ENCODE peak calls at places on chromosomes 3 and 15, in four cellular contexts. Z is HepG2, Q is K562, F is HCT116. J is an unnamed sample.

GRCh38 chr3:186993210-186993782 is 63.0 kb downstream of the ST6GAL1 start:
- DNase-seq in Q (no peak), F (no peak), Z (no peak), J (no peak)

GRCh38 chr3:187736418-187736871 is 8.8 kb downstream of the BCL6 start:
- DNase-seq in Q (no peak), F (no peak), Z (no peak), J (no peak)

GRCh38 chr3:19947549-19948071 is 713 bp downstream of the RAB5A start:
- DNase-seq in Z (peak), Q (no peak), F (peak), J (peak)

GRCh38 chr3:137998643-137999042 is 11.3 kb upstream of the CLDN18 start:
- DNase-seq in F (no peak), Q (no peak), Z (no peak), J (no peak)

GRCh38 chr3:191328963-191329653 is at the start of gene CCDC50:
- DNase-seq in F (no peak), Q (peak), Z (peak), J (peak)

GRCh38 chr15:66789029-66790025 is 87.3 kb downstream of the SMAD6 start:
- DNase-seq in Q (peak), Z (peak), F (no peak), J (no peak)

GRCh38 chr15:68423359-68424028 is 8.5 kb downstream of the ITGA11 start:
- DNase-seq in F (no peak), Q (no peak), Z (no peak), J (no peak)

GRCh38 chr3:73624363-73625123 is at the start of gene PDZRN3:
- DNase-seq in F (no peak), Z (no peak), Q (no peak), J (peak)

GRCh38 chr3:46643701-46644100 is 31.4 kb downstream of the FAM240A start:
- DNase-seq in Z (no peak), Q (no peak), F (no peak), J (no peak)

GRCh38 chr15:96325579-96326331 is 4.7 kb upstream of the NR2F2 start:
- DNase-seq in Q (no peak), F (no peak), Z (no peak), J (no peak)

GRCh38 chr3:49602877-49603411 is 48.7 kb downstream of the BSN start:
- DNase-seq in F (peak), Q (no peak), Z (no peak), J (no peak)

GRCh38 chr3:123881771-123882170 is 2.4 kb downstream of the MYLK start:
- DNase-seq in Q (no peak), F (no peak), Z (no peak), J (no peak)

GRCh38 chr15:54500330-54500729 is 522.1 kb downstream of the UNC13C start:
- DNase-seq in F (no peak), Q (no peak), Z (no peak), J (no peak)

GRCh38 chr15:37773111-37773860 is 161.2 kb upstream of the TMCO5A start:
- DNase-seq in F (no peak), Q (no peak), Z (no peak), J (no peak)

GRCh38 chr3:50567386-50568182 is at the start of gene C3orf18:
- DNase-seq in Z (peak), Q (peak), F (peak), J (peak)

GRCh38 chr3:121916189-121916588 is 22.0 kb downstream of the SLC15A2 start:
- DNase-seq in F (no peak), Z (no peak), Q (no peak), J (no peak)

DNA sequence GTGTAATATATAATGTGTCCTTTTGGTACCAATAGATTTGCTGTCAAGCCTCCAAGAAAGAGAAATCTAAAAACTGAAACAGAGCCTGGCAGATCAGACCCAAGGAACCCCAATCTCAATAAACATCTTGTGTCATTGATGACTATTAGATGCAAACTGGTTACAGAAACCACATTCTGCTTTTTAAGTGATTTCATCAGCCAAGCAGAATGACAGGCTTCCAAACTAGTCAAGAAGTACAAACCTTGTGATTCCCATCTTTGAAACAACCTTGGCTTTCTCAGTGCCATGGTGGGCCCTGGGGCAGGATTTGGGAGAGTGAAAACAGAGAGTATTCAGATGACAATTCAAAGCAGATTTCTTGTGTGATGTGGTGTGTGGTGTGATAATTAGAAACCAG is 45.6 kb upstream of the STRIT1 start:
- DNase-seq in Z (no peak), Q (no peak), F (no peak), J (no peak)
- TF ChIP-seq ELF1 in Z (no peak), Q (no peak), F (no peak), J (no peak)

GRCh38 chr15:48573780-48574179 is 71.7 kb downstream of the FBN1 start:
- DNase-seq in Z (no peak), Q (no peak), F (no peak), J (peak)
- TF ChIP-seq ELF1 in Z (no peak), Q (no peak), F (no peak), J (no peak)

GRCh38 chr3:108159865-108160264 is 62.4 kb downstream of the IFT57 start:
- DNase-seq in Z (no peak), Q (no peak), F (no peak), J (no peak)
- TF ChIP-seq ELF1 in Z (no peak), Q (no peak), F (no peak), J (no peak)

GRCh38 chr3:32238816-32239637 is 547 bp downstream of the CMTM8 start:
- DNase-seq in F (no peak), Z (no peak), Q (no peak), J (no peak)

GRCh38 chr3:32239638-32240550 is 1.4 kb downstream of the CMTM8 start:
- DNase-seq in Z (peak), F (peak), Q (peak), J (peak)

GRCh38 chr3:32236377-32236776 is 2.1 kb upstream of the CMTM8 start:
- DNase-seq in Z (no peak), Q (no peak), F (no peak), J (no peak)

GRCh38 chr3:32237670-32238026 is 832 bp upstream of the CMTM8 start:
- DNase-seq in F (no peak), Z (no peak), Q (no peak), J (no peak)

DNA sequence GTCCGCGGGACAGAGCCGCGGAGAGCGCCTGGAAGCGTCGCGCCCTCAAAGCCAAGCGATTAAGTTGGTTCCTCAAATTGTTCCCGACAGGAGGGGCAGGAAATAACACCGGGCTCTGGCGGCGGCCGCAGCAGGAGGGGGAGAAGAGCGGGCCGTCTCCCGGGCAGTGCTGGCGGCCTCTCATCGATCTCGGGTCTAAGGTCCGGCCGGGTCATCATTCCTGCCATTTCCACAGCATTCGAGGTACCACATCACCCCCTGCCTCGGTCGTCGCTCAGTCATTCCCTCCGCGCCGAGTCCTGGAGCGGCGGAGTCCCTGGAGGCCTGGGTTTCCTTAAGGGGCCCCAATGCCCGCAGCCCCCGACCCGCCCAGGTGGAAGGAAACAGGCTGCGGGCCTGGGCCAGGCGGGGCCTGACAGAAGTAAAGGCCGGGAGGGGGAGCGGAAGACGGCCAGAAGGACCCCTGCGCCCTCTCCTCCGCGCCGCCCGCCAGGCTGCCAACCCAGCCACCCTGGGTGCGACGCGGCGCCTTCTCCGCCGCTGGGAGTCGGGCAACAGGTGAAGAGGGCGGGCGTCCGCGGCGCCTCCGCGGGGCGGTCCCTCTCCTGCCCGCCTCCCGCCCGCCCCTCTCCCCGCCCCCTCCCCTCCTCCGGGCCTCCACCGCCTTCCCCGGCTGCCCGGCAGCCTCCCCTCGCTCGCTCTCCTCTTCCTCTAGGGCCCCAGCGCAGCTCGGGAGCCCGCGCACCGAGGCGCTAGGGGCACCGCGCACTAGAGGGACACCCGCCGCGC is at the start of gene CMTM8:
- DNase-seq in Z (peak), Q (peak), F (no peak), J (peak)
- TF ChIP-seq ELF1 in Z (peak), Q (no peak), F (no peak), J (no peak)

GRCh38 chr3:150183619-150184425 is 213.1 kb upstream of the PFN2 start:
- DNase-seq in F (peak), Z (peak), Q (peak), J (peak)

GRCh38 chr3:150177673-150178378 is 207.1 kb upstream of the PFN2 start:
- DNase-seq in Q (no peak), F (no peak), Z (no peak), J (no peak)

GRCh38 chr3:150179330-150179729 is 208.6 kb upstream of the PFN2 start:
- DNase-seq in Q (no peak), F (no peak), Z (no peak), J (no peak)

GRCh38 chr3:150184426-150185071 is 213.9 kb upstream of the PFN2 start:
- DNase-seq in Q (no peak), F (no peak), Z (peak), J (no peak)

DNA sequence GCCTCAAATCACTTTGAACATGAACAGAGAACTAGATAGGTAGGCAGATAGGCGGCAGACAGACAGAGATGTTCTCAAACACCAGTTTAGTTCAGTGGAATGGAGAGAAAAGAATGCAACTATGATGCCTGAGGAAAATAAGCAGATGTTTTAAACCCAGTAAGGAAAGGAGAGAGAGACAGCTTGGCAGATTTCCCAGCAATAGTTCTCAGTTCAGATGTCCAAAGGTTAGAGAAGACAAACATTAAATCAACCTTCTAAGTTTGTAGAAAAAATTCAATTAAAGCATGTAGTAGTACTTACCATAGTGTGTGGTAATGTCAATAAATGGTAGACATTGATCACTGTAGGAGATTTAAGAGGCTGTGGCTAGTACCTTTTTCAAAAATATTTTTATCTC is 209.7 kb upstream of the PFN2 start:
- DNase-seq in Z (peak), F (no peak), Q (no peak), J (no peak)
- TF ChIP-seq ELF1 in Z (no peak), F (no peak), Q (peak), J (peak)

DNA sequence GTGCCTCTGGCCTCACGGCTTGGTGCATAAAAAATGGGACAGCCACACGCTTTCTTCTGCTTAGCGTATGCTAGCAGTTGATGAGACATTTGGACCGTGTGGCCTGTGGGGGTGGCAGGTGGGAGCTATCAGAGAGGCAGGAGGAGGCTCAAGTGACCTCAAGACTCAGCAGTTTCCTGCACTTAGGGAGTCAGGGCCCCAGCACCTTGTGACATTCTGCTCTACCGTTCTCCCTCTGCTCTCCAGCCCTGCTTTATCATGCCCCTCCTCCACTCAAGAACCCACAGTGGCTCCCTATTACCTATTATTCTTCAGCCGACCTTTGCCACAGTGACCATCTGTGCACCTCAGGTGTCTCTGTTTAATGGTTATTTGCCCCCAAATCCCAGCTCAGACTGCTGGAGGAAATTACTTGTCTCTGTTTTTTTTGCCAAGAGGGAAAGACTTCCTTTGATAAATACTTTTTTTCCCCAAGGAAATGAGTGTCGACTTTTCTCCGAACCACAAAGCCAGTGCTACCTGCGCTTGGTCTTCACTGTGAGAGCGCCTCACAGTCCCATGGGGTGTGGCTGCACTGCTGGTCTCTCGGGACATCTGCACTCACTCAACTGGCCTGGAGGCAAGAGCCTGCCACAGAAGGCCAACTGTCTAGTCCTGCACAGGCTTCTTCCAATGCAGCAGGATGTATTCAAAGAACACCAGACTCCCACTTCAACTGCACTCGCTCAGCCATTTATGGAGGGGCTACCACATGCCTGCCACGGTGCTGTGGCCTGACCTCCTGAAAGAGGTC is 40.8 kb upstream of the CGNL1 start:
- DNase-seq in F (no peak), Q (no peak), Z (no peak), J (no peak)
- TF ChIP-seq ELF1 in F (no peak), Q (no peak), Z (no peak), J (no peak)

DNA sequence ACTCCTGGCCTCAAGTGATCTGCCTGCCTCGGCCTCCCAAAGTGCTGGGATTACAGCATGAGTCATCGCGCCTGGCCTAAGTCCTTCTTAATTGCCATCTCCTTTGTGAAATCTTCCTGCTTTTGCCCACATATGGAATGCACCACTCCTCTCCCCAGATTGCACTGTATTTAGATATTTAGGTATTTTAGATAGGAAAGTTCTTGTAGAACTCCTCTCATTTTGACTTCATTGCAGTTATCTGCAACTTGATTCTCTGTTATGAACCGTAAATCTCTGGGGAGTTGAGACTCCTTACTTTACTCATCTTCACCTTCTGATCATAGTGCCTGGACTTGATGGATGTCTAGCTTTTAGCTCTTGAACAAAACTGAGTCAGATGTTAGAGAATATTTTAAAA is 150.7 kb downstream of the AKAP13 start:
- DNase-seq in Q (no peak), F (no peak), Z (no peak), J (no peak)
- TF ChIP-seq ELF1 in Q (no peak), F (no peak), Z (no peak), J (no peak)

GRCh38 chr3:8816106-8816505 is 46.7 kb upstream of the OXTR start:
- DNase-seq in Z (no peak), Q (no peak), F (no peak), J (no peak)
- TF ChIP-seq ELF1 in Z (no peak), Q (no peak), F (no peak), J (no peak)

DNA sequence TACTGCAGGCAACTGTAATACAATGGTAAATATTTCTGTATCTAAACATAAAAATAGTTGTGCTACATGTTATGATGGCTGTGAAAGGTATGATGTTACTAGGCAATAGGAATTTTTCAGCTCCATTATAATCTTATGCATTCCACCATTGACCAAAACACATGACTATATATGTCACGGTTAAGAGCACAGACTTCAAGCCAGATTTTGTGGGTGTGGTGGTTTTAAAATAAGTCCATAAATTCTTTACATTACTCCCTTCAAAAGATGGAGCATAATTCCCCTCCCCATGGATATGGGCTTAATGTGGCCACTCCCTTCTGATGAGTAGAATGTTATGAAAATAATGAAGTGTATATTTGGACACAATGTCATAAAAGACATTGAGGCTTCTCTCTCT is 88.4 kb upstream of the TBC1D5 start:
- DNase-seq in Q (no peak), Z (no peak), F (no peak), J (no peak)
- TF ChIP-seq ELF1 in Q (no peak), Z (no peak), F (no peak), J (no peak)

J was measured in SK-N-SH.